ENCODE peak calls at places on chromosome 1, in eight cellular contexts. One of them, this sample, is unnamed.

GRCh38 chr1:185578293-185578692 is 155.9 kb upstream of the HMCN1 start:
- DNase-seq in activated effector memory CD4-positive, alpha-beta T cell treated with Interleukin-2 at 50 U/mL for 16 hours: no peak
- DNase-seq in CD8-positive, alpha-beta T cell: no peak
- DNase-seq in cardiac fibroblast: no peak
- DNase-seq in GM23338: no peak
- DNase-seq in adrenal gland: no peak
- DNase-seq in activated naive CD4-positive, alpha-beta T cell: no peak
- DNase-seq in A172: no peak
- DNase-seq in this sample: no peak

GRCh38 chr1:26999440-26999987 is 6.0 kb downstream of the TRNP1 start:
- DNase-seq in activated effector memory CD4-positive, alpha-beta T cell treated with Interleukin-2 at 50 U/mL for 16 hours: no peak
- DNase-seq in CD8-positive, alpha-beta T cell: no peak
- DNase-seq in cardiac fibroblast: peak; percentile 98
- DNase-seq in GM23338: peak; percentile 99
- DNase-seq in adrenal gland: peak; percentile 60
- DNase-seq in activated naive CD4-positive, alpha-beta T cell: no peak
- DNase-seq in A172: peak; percentile 96
- DNase-seq in this sample: peak; percentile 79

GRCh38 chr1:24619376-24619775 is 23.7 kb upstream of the SRRM1 start:
- DNase-seq in activated effector memory CD4-positive, alpha-beta T cell treated with Interleukin-2 at 50 U/mL for 16 hours: no peak
- DNase-seq in CD8-positive, alpha-beta T cell: no peak
- DNase-seq in cardiac fibroblast: no peak
- DNase-seq in GM23338: no peak
- DNase-seq in adrenal gland: no peak
- DNase-seq in activated naive CD4-positive, alpha-beta T cell: no peak
- DNase-seq in A172: no peak
- DNase-seq in this sample: no peak

GRCh38 chr1:160260436-160261382 is 1.6 kb downstream of the DCAF8 start:
- DNase-seq in activated effector memory CD4-positive, alpha-beta T cell treated with Interleukin-2 at 50 U/mL for 16 hours: no peak
- DNase-seq in CD8-positive, alpha-beta T cell: no peak
- DNase-seq in cardiac fibroblast: peak; percentile 92
- DNase-seq in GM23338: peak; percentile 27
- DNase-seq in adrenal gland: peak; percentile 16
- DNase-seq in activated naive CD4-positive, alpha-beta T cell: no peak
- DNase-seq in A172: peak; percentile 93
- DNase-seq in this sample: no peak

GRCh38 chr1:109775408-109775807 is 11.7 kb upstream of the EPS8L3 start:
- DNase-seq in activated effector memory CD4-positive, alpha-beta T cell treated with Interleukin-2 at 50 U/mL for 16 hours: no peak
- DNase-seq in CD8-positive, alpha-beta T cell: no peak
- DNase-seq in cardiac fibroblast: no peak
- DNase-seq in GM23338: no peak
- DNase-seq in adrenal gland: no peak
- DNase-seq in activated naive CD4-positive, alpha-beta T cell: no peak
- DNase-seq in A172: no peak
- DNase-seq in this sample: no peak

GRCh38 chr1:64405833-64406232 is 64.1 kb upstream of the CACHD1 start:
- DNase-seq in activated effector memory CD4-positive, alpha-beta T cell treated with Interleukin-2 at 50 U/mL for 16 hours: no peak
- DNase-seq in CD8-positive, alpha-beta T cell: no peak
- DNase-seq in cardiac fibroblast: no peak
- DNase-seq in GM23338: no peak
- DNase-seq in adrenal gland: no peak
- DNase-seq in activated naive CD4-positive, alpha-beta T cell: no peak
- DNase-seq in A172: no peak
- DNase-seq in this sample: no peak

GRCh38 chr1:87869563-87869962 is 540.9 kb downstream of the LMO4 start:
- DNase-seq in activated effector memory CD4-positive, alpha-beta T cell treated with Interleukin-2 at 50 U/mL for 16 hours: no peak
- DNase-seq in CD8-positive, alpha-beta T cell: no peak
- DNase-seq in cardiac fibroblast: peak; percentile 91
- DNase-seq in GM23338: no peak
- DNase-seq in adrenal gland: no peak
- DNase-seq in activated naive CD4-positive, alpha-beta T cell: no peak
- DNase-seq in A172: peak; percentile 35
- DNase-seq in this sample: no peak

GRCh38 chr1:18384477-18384876 is 96.3 kb upstream of the KLHDC7A start:
- DNase-seq in activated effector memory CD4-positive, alpha-beta T cell treated with Interleukin-2 at 50 U/mL for 16 hours: no peak
- DNase-seq in CD8-positive, alpha-beta T cell: no peak
- DNase-seq in cardiac fibroblast: no peak
- DNase-seq in GM23338: peak; percentile 51
- DNase-seq in adrenal gland: peak; percentile 13
- DNase-seq in activated naive CD4-positive, alpha-beta T cell: no peak
- DNase-seq in A172: no peak
- DNase-seq in this sample: no peak

GRCh38 chr1:151157067-151157531 is 650 bp downstream of the TNFAIP8L2 start:
- DNase-seq in activated effector memory CD4-positive, alpha-beta T cell treated with Interleukin-2 at 50 U/mL for 16 hours: peak; percentile 65
- DNase-seq in CD8-positive, alpha-beta T cell: peak; percentile 42
- DNase-seq in cardiac fibroblast: no peak
- DNase-seq in GM23338: no peak
- DNase-seq in adrenal gland: no peak
- DNase-seq in activated naive CD4-positive, alpha-beta T cell: no peak
- DNase-seq in A172: no peak
- DNase-seq in this sample: no peak

GRCh38 chr1:151193304-151193703 is 3.3 kb upstream of the VPS72 start:
- DNase-seq in activated effector memory CD4-positive, alpha-beta T cell treated with Interleukin-2 at 50 U/mL for 16 hours: no peak
- DNase-seq in CD8-positive, alpha-beta T cell: no peak
- DNase-seq in cardiac fibroblast: no peak
- DNase-seq in GM23338: no peak
- DNase-seq in adrenal gland: no peak
- DNase-seq in activated naive CD4-positive, alpha-beta T cell: no peak
- DNase-seq in A172: no peak
- DNase-seq in this sample: no peak

GRCh38 chr1:27594542-27595510 is 9.1 kb downstream of the AHDC1 start:
- DNase-seq in activated effector memory CD4-positive, alpha-beta T cell treated with Interleukin-2 at 50 U/mL for 16 hours: no peak
- DNase-seq in CD8-positive, alpha-beta T cell: no peak
- DNase-seq in cardiac fibroblast: no peak
- DNase-seq in GM23338: no peak
- DNase-seq in adrenal gland: no peak
- DNase-seq in activated naive CD4-positive, alpha-beta T cell: no peak
- DNase-seq in A172: peak; percentile 30
- DNase-seq in this sample: no peak

GRCh38 chr1:2072891-2073290 is 22.7 kb downstream of the PRKCZ start:
- DNase-seq in activated effector memory CD4-positive, alpha-beta T cell treated with Interleukin-2 at 50 U/mL for 16 hours: no peak
- DNase-seq in CD8-positive, alpha-beta T cell: no peak
- DNase-seq in cardiac fibroblast: no peak
- DNase-seq in GM23338: no peak
- DNase-seq in adrenal gland: no peak
- DNase-seq in activated naive CD4-positive, alpha-beta T cell: no peak
- DNase-seq in A172: no peak
- DNase-seq in this sample: no peak

This sample was measured in H1.